ENCODE peak calls at places on chromosome 17, in seven cellular contexts. J is uterus, C is heart left ventricle, Z is tibial artery, E is fibroblast of lung, U is ovary, A is body of pancreas. G is an unnamed sample. For H3K4me1 and H3K27me3, the result is how much of the 10 kb centered on the place peaks cover.

GRCh38 chr17:7213895-7214299 is 5.7 kb downstream of the DLG4 start:
- DNase-seq in J (no peak), C (peak), Z (peak), E (peak), U (peak), A (peak), G (no peak)

GRCh38 chr17:4751925-4752324 is 12.2 kb upstream of the CXCL16 start:
- DNase-seq in J (no peak), C (no peak), Z (no peak), E (no peak), U (no peak), A (no peak), G (no peak)

GRCh38 chr17:61502292-61502691 is 50.1 kb downstream of the TBX4 start:
- DNase-seq in J (no peak), C (no peak), Z (no peak), E (no peak), U (no peak), A (no peak), G (no peak)

GRCh38 chr17:81210466-81210865 is 12.3 kb downstream of the CEP131 start:
- DNase-seq in J (no peak), C (no peak), Z (no peak), E (no peak), U (no peak), A (no peak), G (peak)

GRCh38 chr17:5539286-5539685 is 45.0 kb downstream of the NLRP1 start:
- DNase-seq in J (no peak), C (no peak), Z (no peak), E (no peak), U (no peak), A (no peak), G (no peak)

GRCh38 chr17:81101614-81102306 is 63.5 kb upstream of the PVALEF start:
- DNase-seq in J (peak), C (peak), Z (peak), E (peak), U (peak), A (peak), G (peak)

GRCh38 chr17:1029196-1029911 is 32.4 kb downstream of the TIMM22 start:
- DNase-seq in J (peak), C (no peak), Z (peak), E (peak), U (peak), A (peak), G (no peak)

GRCh38 chr17:64532409-64532808 is 25.6 kb downstream of the CEP95 start:
- DNase-seq in J (no peak), C (no peak), Z (no peak), E (no peak), U (no peak), A (no peak), G (no peak)

GRCh38 chr17:16081507-16082087 is 82.0 kb downstream of the TTC19 start:
- DNase-seq in J (no peak), C (no peak), Z (no peak), E (no peak), U (no peak), A (no peak), G (no peak)

GRCh38 chr17:47776330-47777197 is 43.5 kb downstream of the TBX21 start:
- DNase-seq in J (no peak), C (no peak), Z (no peak), E (peak), U (no peak), A (peak), G (no peak)

GRCh38 chr17:6402258-6402657 is 32.7 kb downstream of the AIPL1 start:
- DNase-seq in J (no peak), C (no peak), Z (no peak), E (no peak), U (no peak), A (no peak), G (no peak)

GRCh38 chr17:83202002-83203000 is 122.9 kb downstream of the METRNL start:
- DNase-seq in J (peak), C (peak), Z (peak), E (no peak), U (no peak), A (peak), G (peak)

GRCh38 chr17:83200231-83200699 is 120.9 kb downstream of the METRNL start:
- DNase-seq in J (no peak), C (peak), Z (peak), E (peak), U (no peak), A (peak), G (peak)

GRCh38 chr17:83200746-83201145 is 121.3 kb downstream of the METRNL start:
- DNase-seq in J (no peak), C (peak), Z (peak), E (no peak), U (no peak), A (no peak), G (peak)

GRCh38 chr17:83203073-83203471 is 123.7 kb downstream of the METRNL start:
- DNase-seq in J (peak), C (peak), Z (peak), E (peak), U (peak), A (peak), G (peak)

GRCh38 chr17:83201206-83202001 is 122.0 kb downstream of the METRNL start:
- DNase-seq in J (peak), C (peak), Z (peak), E (no peak), U (no peak), A (peak), G (no peak)
- H3K4me1 ChIP-seq in J (under half), C (under half), Z (half or more), E (under half), U (under half), A (under half), G (under half)

GRCh38 chr17:29734640-29735039 is 111.9 kb upstream of the CORO6 start:
- DNase-seq in J (no peak), C (no peak), Z (no peak), E (peak), U (no peak), A (no peak), G (no peak)

GRCh38 chr17:29733151-29733550 is 110.4 kb upstream of the CORO6 start:
- DNase-seq in J (no peak), C (no peak), Z (no peak), E (no peak), U (no peak), A (no peak), G (no peak)

GRCh38 chr17:29731589-29731929 is 108.8 kb upstream of the CORO6 start:
- DNase-seq in J (no peak), C (no peak), Z (no peak), E (no peak), U (no peak), A (no peak), G (no peak)

GRCh38 chr17:29732209-29732608 is 109.5 kb upstream of the CORO6 start:
- DNase-seq in J (no peak), C (no peak), Z (no peak), E (no peak), U (no peak), A (no peak), G (no peak)

DNA sequence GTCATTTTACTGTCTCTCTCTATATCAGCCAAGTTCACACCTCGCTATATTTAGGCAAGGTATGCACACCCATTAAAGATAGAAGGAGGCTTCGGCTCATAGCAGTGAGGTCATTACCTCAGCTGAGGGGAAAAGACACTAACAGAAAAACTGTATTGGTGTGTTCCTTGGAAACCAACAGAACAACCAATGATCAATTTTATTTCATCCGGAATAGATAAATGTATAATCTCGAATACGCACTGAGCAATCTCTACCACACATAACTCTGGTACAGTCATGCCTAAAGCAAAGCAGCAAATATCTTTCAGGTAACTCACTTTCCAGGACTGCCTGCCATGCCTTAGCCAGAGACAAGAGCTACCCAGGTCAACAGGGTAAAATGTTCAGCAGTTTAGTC is 109.9 kb upstream of the CORO6 start:
- DNase-seq in J (no peak), C (no peak), Z (no peak), E (peak), U (no peak), A (no peak), G (no peak)
- H3K27ac ChIP-seq in J (no peak), C (peak), Z (no peak), E (no peak), U (no peak), A (no peak), G (peak)

GRCh38 chr17:41666708-41667279 is 21.9 kb upstream of the EIF1 start:
- DNase-seq in J (peak), C (peak), Z (peak), E (peak), U (peak), A (peak), G (peak)
- H3K27me3 ChIP-seq in J (under half), C (under half), Z (under half), E (under half), U (under half), A (under half), G (under half)

DNA sequence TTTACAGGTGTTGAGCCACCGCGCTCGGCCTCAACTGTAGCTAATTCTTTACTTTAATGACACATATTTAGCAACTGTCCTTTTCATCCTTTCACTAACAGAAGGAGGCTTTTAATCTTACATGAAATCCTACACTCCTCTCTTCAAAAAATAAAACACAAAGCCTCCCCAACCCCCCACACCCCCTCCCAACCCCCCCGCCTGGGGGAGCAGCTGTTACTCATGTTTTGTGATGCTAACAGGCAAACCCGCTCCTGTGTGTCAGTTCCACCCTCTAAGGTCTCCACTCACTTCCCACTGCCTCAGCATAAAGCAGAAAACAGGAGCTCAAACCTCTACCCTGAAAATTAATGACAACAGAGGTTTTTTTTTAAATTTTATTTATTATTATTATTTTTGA is 55.4 kb upstream of the SLC25A19 start:
- DNase-seq in J (no peak), C (no peak), Z (no peak), E (peak), U (no peak), A (no peak), G (no peak)
- H3K4me1 ChIP-seq in J (under half), C (under half), Z (under half), E (under half), U (under half), A (under half), G (under half)

GRCh38 chr17:68540981-68541380 is 28.8 kb downstream of the PRKAR1A start:
- DNase-seq in J (no peak), C (no peak), Z (no peak), E (no peak), U (no peak), A (no peak), G (no peak)

GRCh38 chr17:68542698-68543463 is 30.7 kb downstream of the PRKAR1A start:
- DNase-seq in J (no peak), C (no peak), Z (no peak), E (no peak), U (no peak), A (no peak), G (no peak)

GRCh38 chr17:68544521-68544920 is 32.3 kb downstream of the PRKAR1A start:
- DNase-seq in J (no peak), C (no peak), Z (no peak), E (no peak), U (no peak), A (no peak), G (no peak)

GRCh38 chr17:68541816-68542215 is 29.6 kb downstream of the PRKAR1A start:
- DNase-seq in J (no peak), C (no peak), Z (no peak), E (no peak), U (no peak), A (no peak), G (no peak)

DNA sequence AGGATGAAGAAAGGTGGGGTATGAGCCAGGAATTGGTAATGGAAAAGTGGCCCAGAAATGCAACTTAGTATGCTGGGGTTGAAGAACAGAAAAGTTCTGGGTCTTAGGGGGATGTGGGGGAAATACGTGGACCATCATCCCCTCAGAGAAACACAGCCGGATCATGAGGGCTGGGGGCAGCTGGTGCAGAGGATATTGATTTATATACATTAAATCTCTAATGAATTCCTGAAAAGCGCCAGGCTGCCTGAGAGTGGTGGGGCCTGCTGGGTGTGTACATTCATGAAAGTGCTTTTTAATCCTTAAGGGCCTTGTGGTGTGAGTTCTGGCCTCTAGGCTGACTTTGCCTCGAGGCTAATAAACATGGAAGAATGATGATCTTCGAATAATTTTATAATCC is 31.9 kb downstream of the PRKAR1A start:
- DNase-seq in J (no peak), C (no peak), Z (no peak), E (no peak), U (no peak), A (no peak), G (no peak)
- H3K27ac ChIP-seq in J (no peak), C (no peak), Z (no peak), E (no peak), U (no peak), A (no peak), G (no peak)

DNA sequence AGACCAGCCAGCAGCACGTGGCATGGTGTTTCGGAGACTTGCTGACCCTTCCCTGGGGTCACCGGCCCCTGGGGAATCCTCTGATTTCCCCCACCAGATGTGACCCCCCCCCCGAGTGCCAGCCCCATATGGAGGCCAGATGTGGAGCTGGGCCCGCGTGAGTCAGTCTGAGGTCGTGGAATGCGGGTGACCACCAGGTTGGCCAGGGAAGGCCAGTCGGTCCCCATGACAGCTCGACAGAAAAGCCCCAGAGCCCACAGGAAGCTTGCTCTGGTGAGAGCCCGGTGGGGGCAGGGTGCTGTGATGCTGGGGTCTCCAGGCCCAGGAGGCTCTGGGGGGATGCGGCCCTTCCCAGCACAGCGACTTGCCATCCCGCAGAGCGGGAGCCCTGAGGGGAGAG is 209.0 kb downstream of the NTN1 start:
- DNase-seq in J (no peak), C (peak), Z (no peak), E (peak), U (no peak), A (no peak), G (peak)
- H3K27me3 ChIP-seq in J (under half), C (under half), Z (under half), E (under half), U (under half), A (under half), G (under half)

GRCh38 chr17:75998327-75998795 is 2.3 kb upstream of the CDK3 start:
- DNase-seq in J (no peak), C (no peak), Z (no peak), E (no peak), U (no peak), A (no peak), G (no peak)
- H3K4me1 ChIP-seq in J (under half), C (under half), Z (under half), E (under half), U (under half), A (under half), G (under half)

GRCh38 chr17:2449486-2449885 is 48.6 kb upstream of the MNT start:
- DNase-seq in J (no peak), C (no peak), Z (no peak), E (no peak), U (no peak), A (no peak), G (no peak)
- H3K27ac ChIP-seq in J (no peak), C (no peak), Z (no peak), E (no peak), U (no peak), A (no peak), G (no peak)